ENCODE peak calls at places on chromosomes 11 and 22, in five cellular contexts. S is HTR-8/SVneo, D is astrocyte of the cerebellum, X is amniotic epithelial cell, K is iris pigment epithelial cell. M is an unnamed sample.

GRCh38 chr11:91199866-91200265 is 977.0 kb upstream of the CHORDC1 start:
- DNase-seq in X (no peak), K (no peak), D (peak; percentile 11), S (no peak), M (no peak)

GRCh38 chr22:49450521-49450920 is 377.2 kb downstream of the BRD1 start:
- DNase-seq in K (no peak), S (no peak), D (no peak), X (no peak), M (no peak)

GRCh38 chr11:1193326-1194230 is 29.3 kb upstream of the MUC5B start:
- DNase-seq in K (no peak), D (no peak), S (no peak), X (no peak), M (no peak)

GRCh38 chr11:95788921-95789505 is 569 bp downstream of the FAM76B start:
- DNase-seq in S (peak; percentile 15), K (peak; percentile 50), D (peak; percentile 23), X (peak; percentile 16), M (peak; percentile 77)

GRCh38 chr11:78652866-78653265 is 78.2 kb upstream of the NARS2 start:
- DNase-seq in K (no peak), D (no peak), S (no peak), X (no peak), M (no peak)

GRCh38 chr22:38467904-38468760 is at the start of gene KDELR3:
- DNase-seq in X (peak; percentile 57), K (peak; percentile 76), S (peak; percentile 72), D (no peak), M (peak; percentile 71)

GRCh38 chr11:14118047-14118446 is 155.5 kb downstream of the SPON1 start:
- DNase-seq in S (no peak), X (no peak), K (no peak), D (no peak), M (no peak)

GRCh38 chr22:50270302-50271010 is at the start of gene MAPK11:
- DNase-seq in X (peak; percentile 64), K (peak; percentile 71), D (no peak), S (no peak), M (peak; percentile 81)

GRCh38 chr22:44351685-44352377 is 39.1 kb upstream of the SHISAL1 start:
- DNase-seq in K (peak; percentile 87), S (peak; percentile 87), D (peak; percentile 93), X (peak; percentile 86), M (peak; percentile 89)

GRCh38 chr11:12245549-12245986 is 131.8 kb upstream of the PARVA start:
- DNase-seq in K (no peak), D (no peak), S (no peak), X (no peak), M (no peak)

GRCh38 chr11:279040-279965 is 1.1 kb downstream of the NLRP6 start:
- DNase-seq in S (no peak), K (no peak), D (no peak), X (no peak), M (no peak)

GRCh38 chr11:68406318-68407313 is 53.9 kb upstream of the PPP6R3 start:
- DNase-seq in X (no peak), K (no peak), D (no peak), S (no peak), M (no peak)

GRCh38 chr22:38036392-38037062 is 20.7 kb upstream of the PICK1 start:
- DNase-seq in S (no peak), D (no peak), X (no peak), K (no peak), M (no peak)

GRCh38 chr11:120749389-120749788 is 237.8 kb downstream of the GRIK4 start:
- DNase-seq in S (no peak), K (no peak), D (no peak), X (no peak), M (no peak)

GRCh38 chr22:38353142-38353629 is 36.0 kb upstream of the CSNK1E start:
- DNase-seq in X (peak; percentile 28), K (peak; percentile 31), D (no peak), S (peak; percentile 56), M (peak; percentile 44)

GRCh38 chr11:75722669-75723042 is 5.0 kb downstream of the MOGAT2 start:
- DNase-seq in D (no peak), K (no peak), X (no peak), S (no peak), M (no peak)

GRCh38 chr11:15971215-15971546 is 385.2 kb downstream of the SOX6 start:
- DNase-seq in D (no peak), S (no peak), X (no peak), K (no peak), M (no peak)

GRCh38 chr11:6061475-6061874 is 30.9 kb upstream of the OR56A1 start:
- DNase-seq in K (no peak), D (no peak), X (no peak), S (no peak), M (peak; percentile 3)

GRCh38 chr11:82865841-82866240 is 34.4 kb downstream of the PRCP start:
- DNase-seq in K (peak; percentile 38), D (no peak), X (no peak), S (no peak), M (peak; percentile 23)

GRCh38 chr11:68275721-68276488 is 4.1 kb upstream of the C11orf24 start:
- DNase-seq in X (no peak), S (no peak), K (no peak), D (no peak), M (no peak)

GRCh38 chr11:1302041-1302460 is 7.4 kb downstream of the TOLLIP start:
- DNase-seq in X (no peak), K (no peak), D (no peak), S (no peak), M (no peak)

GRCh38 chr22:49270595-49271368 is 556.9 kb downstream of the BRD1 start:
- DNase-seq in D (no peak), S (no peak), X (no peak), K (no peak), M (no peak)

GRCh38 chr11:107545101-107545514 is 20.4 kb downstream of the ALKBH8 start:
- DNase-seq in S (peak; percentile 17), D (peak; percentile 84), K (peak; percentile 78), X (peak; percentile 57), M (peak; percentile 28)

GRCh38 chr22:29454186-29454745 is 15.9 kb downstream of the RFPL1 start:
- DNase-seq in D (no peak), X (no peak), K (no peak), S (no peak), M (no peak)

GRCh38 chr22:49992921-49993648 is 19.5 kb downstream of the IL17REL start:
- DNase-seq in K (peak; percentile 52), X (peak; percentile 29), S (no peak), D (no peak), M (peak; percentile 57)

GRCh38 chr22:46293591-46294260 is 2.9 kb upstream of the GTSE1 start:
- DNase-seq in X (no peak), D (no peak), K (peak; percentile 24), S (no peak), M (peak; percentile 24)

GRCh38 chr22:43110927-43111623 is 525 bp downstream of the BIK start:
- DNase-seq in K (no peak), S (no peak), D (no peak), X (no peak), M (no peak)

GRCh38 chr11:64224151-64224890 is 1.7 kb downstream of the TRPT1 start:
- DNase-seq in X (no peak), K (peak; percentile 25), S (no peak), D (no peak), M (no peak)

GRCh38 chr11:131749100-131749499 is 378.7 kb downstream of the NTM start:
- DNase-seq in S (no peak), X (peak; percentile 25), K (peak; percentile 96), D (peak; percentile 78), M (peak; percentile 60)

GRCh38 chr11:113673566-113674396 is 32.3 kb downstream of the TMPRSS5 start:
- DNase-seq in K (no peak), X (no peak), S (no peak), D (no peak), M (no peak)